ENCODE peak calls at places on chromosomes 13 and 19, in seven cellular contexts. One of them, this sample, is unnamed.
A peak's percentile ranks its signal among the peaks of the same experiment; 100 is the strongest.

GRCh38 chr19:14517840-14518505 is at the start of gene DNAJB1:
- DNase-seq in COR-L47: peak; percentile 61
- DNase-seq in activated CD8-positive, alpha-beta T cell treated with anti-CD3 and anti-CD28 coated beads for 36 hours: peak; percentile 68
- DNase-seq in stimulated activated naive CD4-positive, alpha-beta T cell: peak; percentile 78
- DNase-seq in renal cortical epithelial cell: no peak
- DNase-seq in cardiac muscle cell: peak; percentile 78
- DNase-seq in DMS79 treated with DMSO at 0.1 percent for 48 hours: peak; percentile 30
- DNase-seq in this sample: peak; percentile 86

GRCh38 chr13:92775631-92776030 is 451.0 kb upstream of the GPC6 start:
- DNase-seq in stimulated activated naive CD4-positive, alpha-beta T cell: no peak
- DNase-seq in cardiac muscle cell: no peak
- DNase-seq in activated CD8-positive, alpha-beta T cell treated with anti-CD3 and anti-CD28 coated beads for 36 hours: no peak
- DNase-seq in COR-L47: no peak
- DNase-seq in DMS79 treated with DMSO at 0.1 percent for 48 hours: no peak
- DNase-seq in renal cortical epithelial cell: no peak
- DNase-seq in this sample: no peak

GRCh38 chr19:5719274-5719960 is 529 bp downstream of the LONP1 start:
- DNase-seq in activated CD8-positive, alpha-beta T cell treated with anti-CD3 and anti-CD28 coated beads for 36 hours: peak; percentile 63
- DNase-seq in COR-L47: peak; percentile 4
- DNase-seq in renal cortical epithelial cell: peak; percentile 18
- DNase-seq in DMS79 treated with DMSO at 0.1 percent for 48 hours: no peak
- DNase-seq in stimulated activated naive CD4-positive, alpha-beta T cell: peak; percentile 41
- DNase-seq in cardiac muscle cell: peak; percentile 34
- DNase-seq in this sample: peak; percentile 38

GRCh38 chr19:47100290-47100689 is 13.3 kb downstream of the ZC3H4 start:
- DNase-seq in renal cortical epithelial cell: no peak
- DNase-seq in activated CD8-positive, alpha-beta T cell treated with anti-CD3 and anti-CD28 coated beads for 36 hours: peak; percentile 53
- DNase-seq in stimulated activated naive CD4-positive, alpha-beta T cell: no peak
- DNase-seq in COR-L47: no peak
- DNase-seq in cardiac muscle cell: no peak
- DNase-seq in DMS79 treated with DMSO at 0.1 percent for 48 hours: no peak
- DNase-seq in this sample: no peak

GRCh38 chr19:29596885-29597525 is 9.1 kb upstream of the POP4 start:
- DNase-seq in activated CD8-positive, alpha-beta T cell treated with anti-CD3 and anti-CD28 coated beads for 36 hours: no peak
- DNase-seq in renal cortical epithelial cell: peak; percentile 28
- DNase-seq in stimulated activated naive CD4-positive, alpha-beta T cell: no peak
- DNase-seq in COR-L47: peak; percentile 9
- DNase-seq in cardiac muscle cell: peak; percentile 37
- DNase-seq in DMS79 treated with DMSO at 0.1 percent for 48 hours: peak; percentile 87
- DNase-seq in this sample: no peak

GRCh38 chr13:105340061-105340606 is 1195.3 kb downstream of the EFNB2 start:
- DNase-seq in stimulated activated naive CD4-positive, alpha-beta T cell: no peak
- DNase-seq in cardiac muscle cell: peak; percentile 51
- DNase-seq in renal cortical epithelial cell: no peak
- DNase-seq in DMS79 treated with DMSO at 0.1 percent for 48 hours: no peak
- DNase-seq in COR-L47: no peak
- DNase-seq in activated CD8-positive, alpha-beta T cell treated with anti-CD3 and anti-CD28 coated beads for 36 hours: no peak
- DNase-seq in this sample: no peak

GRCh38 chr19:16207063-16207462 is 9.4 kb downstream of the AP1M1 start:
- DNase-seq in DMS79 treated with DMSO at 0.1 percent for 48 hours: no peak
- DNase-seq in stimulated activated naive CD4-positive, alpha-beta T cell: no peak
- DNase-seq in activated CD8-positive, alpha-beta T cell treated with anti-CD3 and anti-CD28 coated beads for 36 hours: no peak
- DNase-seq in COR-L47: no peak
- DNase-seq in cardiac muscle cell: no peak
- DNase-seq in renal cortical epithelial cell: no peak
- DNase-seq in this sample: no peak

GRCh38 chr19:5293607-5294089 is 47.0 kb downstream of the PTPRS start:
- DNase-seq in cardiac muscle cell: peak; percentile 76
- DNase-seq in DMS79 treated with DMSO at 0.1 percent for 48 hours: no peak
- DNase-seq in COR-L47: no peak
- DNase-seq in activated CD8-positive, alpha-beta T cell treated with anti-CD3 and anti-CD28 coated beads for 36 hours: peak; percentile 28
- DNase-seq in stimulated activated naive CD4-positive, alpha-beta T cell: no peak
- DNase-seq in renal cortical epithelial cell: no peak
- DNase-seq in this sample: peak; percentile 69

GRCh38 chr19:51714848-51715247 is 8.9 kb downstream of the HAS1 start:
- DNase-seq in COR-L47: no peak
- DNase-seq in DMS79 treated with DMSO at 0.1 percent for 48 hours: no peak
- DNase-seq in stimulated activated naive CD4-positive, alpha-beta T cell: no peak
- DNase-seq in cardiac muscle cell: no peak
- DNase-seq in activated CD8-positive, alpha-beta T cell treated with anti-CD3 and anti-CD28 coated beads for 36 hours: no peak
- DNase-seq in renal cortical epithelial cell: no peak
- DNase-seq in this sample: no peak

GRCh38 chr19:41694196-41694595 is 6.1 kb upstream of the CEACAM7 start:
- DNase-seq in activated CD8-positive, alpha-beta T cell treated with anti-CD3 and anti-CD28 coated beads for 36 hours: no peak
- DNase-seq in renal cortical epithelial cell: no peak
- DNase-seq in cardiac muscle cell: no peak
- DNase-seq in COR-L47: no peak
- DNase-seq in stimulated activated naive CD4-positive, alpha-beta T cell: no peak
- DNase-seq in DMS79 treated with DMSO at 0.1 percent for 48 hours: no peak
- DNase-seq in this sample: no peak